ENCODE peak calls at places on chromosomes 2 and 18, in five cellular contexts. One of them, this sample, is unnamed.

GRCh38 chr2:113027691-113028090 is 22.4 kb downstream of the IL36A start:
- DNase-seq in PC-3: no peak
- DNase-seq in GM23248: no peak
- DNase-seq in SK-N-SH: no peak
- DNase-seq in neural progenitor cell: no peak
- DNase-seq in this sample: no peak

GRCh38 chr2:134401081-134401497 is 147.2 kb downstream of the MGAT5 start:
- DNase-seq in PC-3: no peak
- DNase-seq in neural progenitor cell: no peak
- DNase-seq in GM23248: peak; percentile 59
- DNase-seq in SK-N-SH: peak; percentile 70
- DNase-seq in this sample: no peak

GRCh38 chr18:24016643-24017042 is 2.1 kb downstream of the TTC39C start:
- DNase-seq in SK-N-SH: peak; percentile 44
- DNase-seq in PC-3: peak; percentile 55
- DNase-seq in neural progenitor cell: no peak
- DNase-seq in GM23248: peak; percentile 34
- DNase-seq in this sample: no peak

GRCh38 chr2:149679286-149679685 is 91.7 kb upstream of the MMADHC start:
- DNase-seq in GM23248: peak; percentile 49
- DNase-seq in PC-3: no peak
- DNase-seq in SK-N-SH: no peak
- DNase-seq in neural progenitor cell: no peak
- DNase-seq in this sample: no peak

GRCh38 chr2:28993211-28993960 is 12.3 kb downstream of the TOGARAM2 start:
- DNase-seq in GM23248: no peak
- DNase-seq in PC-3: peak; percentile 54
- DNase-seq in SK-N-SH: no peak
- DNase-seq in neural progenitor cell: no peak
- DNase-seq in this sample: no peak

GRCh38 chr2:222440670-222441422 is 16.5 kb downstream of the SGPP2 start:
- DNase-seq in SK-N-SH: no peak
- DNase-seq in GM23248: peak; percentile 66
- DNase-seq in neural progenitor cell: no peak
- DNase-seq in PC-3: peak; percentile 8
- DNase-seq in this sample: no peak

GRCh38 chr18:13264986-13265900 is 46.7 kb downstream of the LDLRAD4 start:
- DNase-seq in SK-N-SH: no peak
- DNase-seq in neural progenitor cell: no peak
- DNase-seq in GM23248: no peak
- DNase-seq in PC-3: no peak
- DNase-seq in this sample: no peak

GRCh38 chr2:152056418-152056817 is 42.4 kb downstream of the CACNB4 start:
- DNase-seq in GM23248: no peak
- DNase-seq in SK-N-SH: no peak
- DNase-seq in neural progenitor cell: no peak
- DNase-seq in PC-3: no peak
- DNase-seq in this sample: no peak

GRCh38 chr2:2273421-2273820 is 57.7 kb downstream of the MYT1L start:
- DNase-seq in GM23248: no peak
- DNase-seq in neural progenitor cell: no peak
- DNase-seq in SK-N-SH: no peak
- DNase-seq in PC-3: no peak
- DNase-seq in this sample: no peak

GRCh38 chr2:105934467-105934866 is 189.8 kb downstream of the NCK2 start:
- DNase-seq in SK-N-SH: no peak
- DNase-seq in PC-3: no peak
- DNase-seq in GM23248: no peak
- DNase-seq in neural progenitor cell: no peak
- DNase-seq in this sample: no peak

GRCh38 chr2:9722451-9722850 is 91.7 kb upstream of the YWHAQ start:
- DNase-seq in PC-3: no peak
- DNase-seq in SK-N-SH: no peak
- DNase-seq in GM23248: no peak
- DNase-seq in neural progenitor cell: no peak
- DNase-seq in this sample: no peak

GRCh38 chr2:215653344-215654015 is 217.6 kb upstream of the FN1 start:
- DNase-seq in SK-N-SH: no peak
- DNase-seq in GM23248: peak; percentile 83
- DNase-seq in PC-3: no peak
- DNase-seq in neural progenitor cell: no peak
- DNase-seq in this sample: no peak

GRCh38 chr18:59988098-59988706 is 88.4 kb downstream of the PMAIP1 start:
- DNase-seq in SK-N-SH: peak; percentile 38
- DNase-seq in PC-3: peak; percentile 69
- DNase-seq in GM23248: peak; percentile 65
- DNase-seq in neural progenitor cell: peak; percentile 49
- DNase-seq in this sample: peak; percentile 43

GRCh38 chr2:239256297-239256696 is 144.5 kb downstream of the HDAC4 start:
- DNase-seq in PC-3: no peak
- DNase-seq in GM23248: no peak
- DNase-seq in neural progenitor cell: no peak
- DNase-seq in SK-N-SH: no peak
- DNase-seq in this sample: no peak

GRCh38 chr2:42053791-42054656 is 6.2 kb downstream of the PKDCC start:
- DNase-seq in SK-N-SH: no peak
- DNase-seq in PC-3: no peak
- DNase-seq in neural progenitor cell: no peak
- DNase-seq in GM23248: no peak
- DNase-seq in this sample: no peak
- H2AFZ ChIP-seq in SK-N-SH: no peak overlapping the region
- H2AFZ ChIP-seq in PC-3: no peak overlapping the region
- H2AFZ ChIP-seq in neural progenitor cell: no peak overlapping the region
- H2AFZ ChIP-seq in GM23248: no peak overlapping the region
- H2AFZ ChIP-seq in this sample: no peak overlapping the region

GRCh38 chr2:172083725-172084483 is 1.4 kb upstream of the DLX1 start:
- DNase-seq in SK-N-SH: peak; percentile 30
- DNase-seq in GM23248: peak; percentile 65
- DNase-seq in neural progenitor cell: peak; percentile 35
- DNase-seq in PC-3: no peak
- DNase-seq in this sample: no peak
- H3F3A ChIP-seq in SK-N-SH: no peaks in the 10 kb centered on the region
- H3F3A ChIP-seq in GM23248: no peaks in the 10 kb centered on the region
- H3F3A ChIP-seq in neural progenitor cell: peaks cover 55% of the 10 kb centered on the region
- H3F3A ChIP-seq in PC-3: no peaks in the 10 kb centered on the region
- H3F3A ChIP-seq in this sample: no peaks in the 10 kb centered on the region

GRCh38 chr2:201643216-201643651 is at the start of gene TMEM237:
- DNase-seq in SK-N-SH: peak; percentile 84
- DNase-seq in GM23248: peak; percentile 80
- DNase-seq in neural progenitor cell: peak; percentile 76
- DNase-seq in PC-3: peak; percentile 37
- DNase-seq in this sample: peak; percentile 18

GRCh38 chr2:201644001-201644400 is 698 bp upstream of the TMEM237 start:
- DNase-seq in neural progenitor cell: peak; percentile 28
- DNase-seq in SK-N-SH: no peak
- DNase-seq in PC-3: no peak
- DNase-seq in GM23248: peak; percentile 64
- DNase-seq in this sample: no peak

GRCh38 chr2:201649442-201649841 is 6.1 kb upstream of the TMEM237 start:
- DNase-seq in GM23248: no peak
- DNase-seq in SK-N-SH: no peak
- DNase-seq in PC-3: no peak
- DNase-seq in neural progenitor cell: no peak
- DNase-seq in this sample: no peak

GRCh38 chr2:201642579-201643215 is 606 bp downstream of the TMEM237 start:
- DNase-seq in GM23248: peak; percentile 91
- DNase-seq in PC-3: peak; percentile 85
- DNase-seq in neural progenitor cell: peak; percentile 94
- DNase-seq in SK-N-SH: peak; percentile 96
- DNase-seq in this sample: peak; percentile 80

DNA sequence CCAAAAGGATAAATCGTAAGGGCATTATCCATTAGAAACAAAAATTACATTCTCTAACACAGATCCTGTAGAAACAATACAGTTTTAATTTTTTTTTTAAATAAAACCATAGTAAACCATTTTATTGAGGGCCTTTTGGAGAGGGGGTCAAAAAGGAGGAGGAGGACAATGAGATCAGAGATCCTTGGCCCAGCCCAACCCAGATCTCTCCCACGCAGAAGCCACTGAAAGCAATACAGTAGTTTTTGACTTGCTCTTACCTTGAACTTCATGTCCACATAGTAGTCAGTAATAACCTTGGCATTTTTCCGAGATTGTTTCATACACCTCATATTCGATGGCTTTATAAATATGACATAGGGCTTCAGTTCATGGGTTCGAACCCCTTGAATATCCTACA is 4.1 kb upstream of the TMEM237 start:
- DNase-seq in GM23248: no peak
- DNase-seq in SK-N-SH: no peak
- DNase-seq in PC-3: no peak
- DNase-seq in neural progenitor cell: no peak
- DNase-seq in this sample: no peak
- H3K9ac ChIP-seq in GM23248: no peak overlapping the region
- H3K9ac ChIP-seq in SK-N-SH: no peak overlapping the region
- H3K9ac ChIP-seq in PC-3: no peak overlapping the region
- H3K9ac ChIP-seq in neural progenitor cell: no peak overlapping the region
- H3K9ac ChIP-seq in this sample: no peak overlapping the region

GRCh38 chr2:190579058-190579410 is 44.5 kb upstream of the NEMP2 start:
- DNase-seq in neural progenitor cell: no peak
- DNase-seq in SK-N-SH: no peak
- DNase-seq in GM23248: no peak
- DNase-seq in PC-3: no peak
- DNase-seq in this sample: no peak

GRCh38 chr2:190579945-190580866 is 45.7 kb upstream of the NEMP2 start:
- DNase-seq in SK-N-SH: no peak
- DNase-seq in GM23248: no peak
- DNase-seq in PC-3: no peak
- DNase-seq in neural progenitor cell: no peak
- DNase-seq in this sample: no peak

GRCh38 chr2:190582761-190583506 is 48.4 kb upstream of the NEMP2 start:
- DNase-seq in neural progenitor cell: no peak
- DNase-seq in SK-N-SH: no peak
- DNase-seq in PC-3: no peak
- DNase-seq in GM23248: no peak
- DNase-seq in this sample: no peak

GRCh38 chr2:190583507-190584337 is 49.2 kb upstream of the NEMP2 start:
- DNase-seq in neural progenitor cell: no peak
- DNase-seq in PC-3: no peak
- DNase-seq in SK-N-SH: peak; percentile 33
- DNase-seq in GM23248: no peak
- DNase-seq in this sample: no peak

GRCh38 chr2:190581997-190582396 is 47.5 kb upstream of the NEMP2 start:
- DNase-seq in PC-3: no peak
- DNase-seq in GM23248: no peak
- DNase-seq in SK-N-SH: no peak
- DNase-seq in neural progenitor cell: no peak
- DNase-seq in this sample: no peak
- H2AFZ ChIP-seq in PC-3: no peak overlapping the region
- H2AFZ ChIP-seq in GM23248: no peak overlapping the region
- H2AFZ ChIP-seq in SK-N-SH: no peak overlapping the region
- H2AFZ ChIP-seq in neural progenitor cell: no peak overlapping the region
- H2AFZ ChIP-seq in this sample: no peak overlapping the region

DNA sequence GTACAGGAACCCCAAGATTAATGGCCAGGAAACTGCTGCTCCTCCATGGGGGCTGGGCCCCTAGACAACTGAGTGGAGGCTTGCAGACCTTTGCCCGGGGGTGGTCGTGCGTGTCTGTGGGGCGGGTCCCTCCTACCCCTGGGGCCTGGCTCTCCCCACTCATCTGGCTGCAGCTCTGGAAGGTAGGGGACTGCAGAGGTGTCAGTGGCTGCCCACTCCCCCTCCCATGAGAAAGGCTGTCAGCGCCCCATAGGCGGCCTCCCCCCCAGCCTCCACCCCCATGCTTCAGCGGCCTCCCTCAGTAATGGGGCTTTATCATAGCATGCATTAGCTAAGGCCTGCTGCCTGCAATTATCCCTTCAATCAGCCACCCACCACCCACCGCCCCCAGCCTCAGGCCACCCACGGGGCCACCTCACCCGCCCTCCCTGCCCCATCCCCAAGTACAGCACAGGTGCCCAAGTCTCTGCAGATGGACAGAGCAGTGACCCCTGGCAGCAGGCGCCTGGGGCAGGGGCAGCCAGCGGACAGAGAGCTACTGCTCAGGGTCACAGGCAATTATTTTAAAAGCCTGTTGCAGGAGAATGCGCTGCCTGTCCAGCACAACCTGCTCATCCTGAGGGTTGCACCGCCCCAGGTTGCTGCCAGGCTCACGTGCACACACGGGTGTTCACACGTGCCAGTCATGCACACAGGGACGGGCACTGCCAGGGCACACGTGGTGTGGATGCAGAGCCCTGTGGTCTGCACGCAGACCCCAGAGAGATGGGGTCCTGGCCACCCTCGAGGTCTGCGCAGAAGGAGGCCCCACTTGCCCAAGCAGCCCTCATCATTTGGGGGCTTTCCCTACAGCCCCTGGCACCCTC is 9.1 kb upstream of the ECEL1 start:
- DNase-seq in PC-3: no peak
- DNase-seq in neural progenitor cell: no peak
- DNase-seq in GM23248: no peak
- DNase-seq in SK-N-SH: peak; percentile 60
- DNase-seq in this sample: no peak
- H3F3A ChIP-seq in PC-3: no peaks in the 10 kb centered on the region
- H3F3A ChIP-seq in neural progenitor cell: peaks cover under 1% of the 10 kb centered on the region
- H3F3A ChIP-seq in GM23248: no peaks in the 10 kb centered on the region
- H3F3A ChIP-seq in SK-N-SH: no peaks in the 10 kb centered on the region
- H3F3A ChIP-seq in this sample: no peaks in the 10 kb centered on the region

DNA sequence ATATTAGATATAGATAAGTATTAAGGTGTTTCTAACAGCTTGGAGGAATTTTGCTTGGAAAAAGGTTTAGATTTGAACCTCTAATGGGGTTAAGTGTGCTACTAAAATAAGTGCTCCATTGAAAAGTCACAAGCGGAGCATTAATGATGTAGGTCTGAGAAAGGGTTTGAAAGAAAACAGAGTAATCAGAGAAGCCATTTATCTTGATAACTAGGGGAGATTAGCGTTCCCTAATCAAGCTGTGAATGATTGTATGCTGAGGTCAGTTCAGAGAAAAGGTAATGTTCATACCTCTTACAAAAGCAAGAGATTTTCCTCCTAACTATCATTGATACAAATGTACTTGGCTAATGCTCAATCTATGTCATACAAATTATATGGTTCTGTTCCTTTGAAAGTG is 1.5 kb downstream of the ARHGAP25 start:
- DNase-seq in GM23248: no peak
- DNase-seq in PC-3: no peak
- DNase-seq in SK-N-SH: no peak
- DNase-seq in neural progenitor cell: no peak
- DNase-seq in this sample: no peak
- H3K9ac ChIP-seq in GM23248: no peak overlapping the region
- H3K9ac ChIP-seq in PC-3: no peak overlapping the region
- H3K9ac ChIP-seq in SK-N-SH: no peak overlapping the region
- H3K9ac ChIP-seq in neural progenitor cell: no peak overlapping the region
- H3K9ac ChIP-seq in this sample: peak overlapping the region; percentile 59

GRCh38 chr18:68489018-68489792 is 225.7 kb downstream of the TMX3 start:
- DNase-seq in GM23248: no peak
- DNase-seq in SK-N-SH: no peak
- DNase-seq in PC-3: peak; percentile 9
- DNase-seq in neural progenitor cell: peak; percentile 45
- DNase-seq in this sample: no peak
- H2AFZ ChIP-seq in GM23248: peak overlapping the region; percentile 32
- H2AFZ ChIP-seq in SK-N-SH: peak overlapping the region; percentile 8
- H2AFZ ChIP-seq in PC-3: peak overlapping the region; percentile 60
- H2AFZ ChIP-seq in neural progenitor cell: peak overlapping the region; percentile 100
- H2AFZ ChIP-seq in this sample: no peak overlapping the region

GRCh38 chr2:186624276-186624675 is 34.4 kb downstream of the ITGAV start:
- DNase-seq in PC-3: no peak
- DNase-seq in GM23248: no peak
- DNase-seq in SK-N-SH: no peak
- DNase-seq in neural progenitor cell: no peak
- DNase-seq in this sample: no peak
- H3F3A ChIP-seq in PC-3: no peaks in the 10 kb centered on the region
- H3F3A ChIP-seq in GM23248: no peaks in the 10 kb centered on the region
- H3F3A ChIP-seq in SK-N-SH: peaks cover 8% of the 10 kb centered on the region
- H3F3A ChIP-seq in neural progenitor cell: no peaks in the 10 kb centered on the region
- H3F3A ChIP-seq in this sample: no peaks in the 10 kb centered on the region

This sample was measured in MM.1S.